ENCODE peak calls at places on chromosome 1, in eight cellular contexts. K is mammary epithelial cell, A is GM13976, H is lung microvascular endothelial cell, P is foreskin fibroblast, W is cardiac fibroblast, D is AG20443, G is ureter. S is an unnamed sample.

GRCh38 chr1:187244623-187245022 is 415.9 kb downstream of the PLA2G4A start:
- DNase-seq in K (peak), A (no peak), H (no peak), P (no peak), W (no peak), D (no peak), G (no peak), S (no peak)

GRCh38 chr1:199265319-199265718 is 626.5 kb downstream of the PTPRC start:
- DNase-seq in K (no peak), A (no peak), H (no peak), P (no peak), W (no peak), D (no peak), G (no peak), S (no peak)

GRCh38 chr1:29823536-29823935 is 587.2 kb downstream of the PTPRU start:
- DNase-seq in K (no peak), A (no peak), H (no peak), P (no peak), W (no peak), D (no peak), G (no peak), S (no peak)

GRCh38 chr1:18949689-18950414 is 6.6 kb downstream of the IFFO2 start:
- DNase-seq in K (peak), A (peak), H (peak), P (no peak), W (peak), D (no peak), G (no peak), S (no peak)

GRCh38 chr1:87291107-87291506 is 37.6 kb upstream of the LMO4 start:
- DNase-seq in K (no peak), A (no peak), H (no peak), P (no peak), W (peak), D (peak), G (no peak), S (no peak)

GRCh38 chr1:54402896-54403295 is 3.3 kb downstream of the SSBP3 start:
- DNase-seq in K (peak), A (no peak), H (no peak), P (no peak), W (no peak), D (no peak), G (no peak), S (no peak)

GRCh38 chr1:102724741-102725140 is 383.6 kb downstream of the COL11A1 start:
- DNase-seq in K (no peak), A (no peak), H (no peak), P (no peak), W (no peak), D (no peak), G (no peak), S (no peak)

GRCh38 chr1:170727953-170728352 is 64.0 kb downstream of the PRRX1 start:
- DNase-seq in K (no peak), A (no peak), H (no peak), P (no peak), W (no peak), D (no peak), G (no peak), S (no peak)

S was measured in glomerular endothelial cell.